ENCODE peak calls at places on chromosomes 4 and X, in eight cellular contexts. H is lung microvascular endothelial cell; J is psoas muscle; F is HEK293T; Z is lower lobe of right lung; Q is AG09319; I is skeletal muscle cell; L is Jurkat, Clone E6-1. V is an unnamed sample.

GRCh38 chrX:79270401-79270800 is 96.7 kb downstream of the ITM2A start:
- DNase-seq in H (peak; percentile 13), J (no peak), F (no peak), Z (peak; percentile 46), Q (no peak), I (no peak), L (peak; percentile 88), V (peak; percentile 64)

GRCh38 chrX:123675154-123675553 is 57.7 kb downstream of the THOC2 start:
- DNase-seq in H (no peak), J (no peak), F (no peak), Z (no peak), Q (no peak), I (no peak), L (no peak), V (no peak)

GRCh38 chrX:40088299-40088625 is 9.5 kb downstream of the BCOR start:
- DNase-seq in H (no peak), J (no peak), F (no peak), Z (no peak), Q (no peak), I (no peak), L (no peak), V (no peak)

GRCh38 chr4:94757192-94758140 is at the start of gene BMPR1B:
- DNase-seq in H (peak; percentile 55), J (no peak), F (peak; percentile 62), Z (no peak), Q (no peak), I (peak; percentile 45), L (no peak), V (peak; percentile 46)

GRCh38 chr4:81685105-81685504 is 213.4 kb upstream of the RASGEF1B start:
- DNase-seq in H (no peak), J (no peak), F (no peak), Z (no peak), Q (no peak), I (no peak), L (no peak), V (no peak)

GRCh38 chr4:150699599-150699998 is 117.6 kb downstream of the MAB21L2 start:
- DNase-seq in H (no peak), J (no peak), F (no peak), Z (no peak), Q (no peak), I (no peak), L (no peak), V (no peak)

GRCh38 chr4:43855283-43855682 is 593.3 kb downstream of the KCTD8 start:
- DNase-seq in H (no peak), J (no peak), F (no peak), Z (no peak), Q (no peak), I (no peak), L (no peak), V (no peak)

GRCh38 chr4:54745031-54745770 is 87.4 kb downstream of the KIT start:
- DNase-seq in H (no peak), J (no peak), F (no peak), Z (no peak), Q (no peak), I (no peak), L (no peak), V (no peak)

GRCh38 chrX:153595387-153595786 is 3.6 kb downstream of the CCNQ start:
- DNase-seq in H (no peak), J (no peak), F (no peak), Z (no peak), Q (no peak), I (no peak), L (no peak), V (no peak)

GRCh38 chrX:78652971-78653822 is 5.9 kb downstream of the RTL3 start:
- DNase-seq in H (peak; percentile 23), J (no peak), F (no peak), Z (no peak), Q (no peak), I (peak; percentile 58), L (peak; percentile 77), V (no peak)

GRCh38 chr4:67198757-67199156 is 346.5 kb downstream of the CENPC start:
- DNase-seq in H (peak; percentile 8), J (no peak), F (peak; percentile 42), Z (no peak), Q (no peak), I (no peak), L (peak; percentile 20), V (no peak)

GRCh38 chr4:26862381-26862915 is 1.8 kb downstream of the STIM2 start:
- DNase-seq in H (no peak), J (no peak), F (no peak), Z (no peak), Q (no peak), I (no peak), L (no peak), V (no peak)

GRCh38 chrX:65522739-65523372 is 11.7 kb downstream of the LAS1L start:
- DNase-seq in H (peak; percentile 67), J (no peak), F (no peak), Z (no peak), Q (no peak), I (peak; percentile 19), L (no peak), V (no peak)

GRCh38 chr4:156889616-156890594 is 81.7 kb downstream of the PDGFC start:
- DNase-seq in H (peak; percentile 11), J (peak; percentile 39), F (no peak), Z (no peak), Q (peak; percentile 20), I (peak; percentile 75), L (no peak), V (peak; percentile 68)